ENCODE peak calls at places on chromosomes 2 and 18, in five cellular contexts. One of them, this sample, is unnamed.

GRCh38 chr18:62850619-62851306 is 135.4 kb downstream of the PHLPP1 start:
- DNase-seq in astrocyte of the spinal cord: no peak
- DNase-seq in GM10248: no peak
- DNase-seq in HFFc6: no peak
- DNase-seq in lower leg skin: no peak
- DNase-seq in this sample: no peak

GRCh38 chr2:21793461-21793860 is 669.7 kb downstream of the TDRD15 start:
- DNase-seq in GM10248: no peak
- DNase-seq in lower leg skin: no peak
- DNase-seq in HFFc6: no peak
- DNase-seq in astrocyte of the spinal cord: no peak
- DNase-seq in this sample: no peak

GRCh38 chr2:174332607-174333001 is 2.1 kb upstream of the SP9 start:
- DNase-seq in HFFc6: no peak
- DNase-seq in lower leg skin: no peak
- DNase-seq in GM10248: no peak
- DNase-seq in astrocyte of the spinal cord: no peak
- DNase-seq in this sample: no peak

GRCh38 chr18:29157905-29158304 is 981.0 kb upstream of the CDH2 start:
- DNase-seq in HFFc6: no peak
- DNase-seq in lower leg skin: no peak
- DNase-seq in astrocyte of the spinal cord: peak
- DNase-seq in GM10248: no peak
- DNase-seq in this sample: no peak

GRCh38 chr2:240376739-240377138 is 58.7 kb upstream of the GPC1 start:
- DNase-seq in lower leg skin: no peak
- DNase-seq in HFFc6: no peak
- DNase-seq in astrocyte of the spinal cord: no peak
- DNase-seq in GM10248: no peak
- DNase-seq in this sample: no peak

GRCh38 chr2:32010670-32011565 is at the start of gene MEMO1:
- DNase-seq in lower leg skin: peak
- DNase-seq in HFFc6: peak
- DNase-seq in astrocyte of the spinal cord: peak
- DNase-seq in GM10248: peak
- DNase-seq in this sample: peak

GRCh38 chr2:46366675-46367067 is 69.5 kb downstream of the EPAS1 start:
- DNase-seq in HFFc6: no peak
- DNase-seq in lower leg skin: no peak
- DNase-seq in GM10248: no peak
- DNase-seq in astrocyte of the spinal cord: no peak
- DNase-seq in this sample: no peak

GRCh38 chr18:13460946-13461345 is 242.4 kb downstream of the LDLRAD4 start:
- DNase-seq in astrocyte of the spinal cord: no peak
- DNase-seq in lower leg skin: peak
- DNase-seq in HFFc6: no peak
- DNase-seq in GM10248: no peak
- DNase-seq in this sample: no peak

GRCh38 chr2:12694990-12695774 is 21.6 kb upstream of the TRIB2 start:
- DNase-seq in lower leg skin: no peak
- DNase-seq in GM10248: no peak
- DNase-seq in HFFc6: no peak
- DNase-seq in astrocyte of the spinal cord: no peak
- DNase-seq in this sample: no peak

GRCh38 chr2:97969466-97970067 is 26.2 kb downstream of the TMEM131 start:
- DNase-seq in GM10248: no peak
- DNase-seq in lower leg skin: no peak
- DNase-seq in astrocyte of the spinal cord: no peak
- DNase-seq in HFFc6: no peak
- DNase-seq in this sample: no peak

GRCh38 chr2:12804141-12804857 is 87.6 kb downstream of the TRIB2 start:
- DNase-seq in GM10248: no peak
- DNase-seq in lower leg skin: no peak
- DNase-seq in astrocyte of the spinal cord: no peak
- DNase-seq in HFFc6: no peak
- DNase-seq in this sample: no peak

GRCh38 chr2:39547811-39548719 is 111.0 kb upstream of the MAP4K3 start:
- DNase-seq in HFFc6: peak
- DNase-seq in astrocyte of the spinal cord: peak
- DNase-seq in lower leg skin: no peak
- DNase-seq in GM10248: no peak
- DNase-seq in this sample: no peak

GRCh38 chr2:75068546-75068945 is 110.1 kb downstream of the POLE4 start:
- DNase-seq in astrocyte of the spinal cord: no peak
- DNase-seq in lower leg skin: no peak
- DNase-seq in HFFc6: peak
- DNase-seq in GM10248: no peak
- DNase-seq in this sample: no peak

GRCh38 chr18:3851159-3851558 is 401.2 kb downstream of the TGIF1 start:
- DNase-seq in lower leg skin: no peak
- DNase-seq in HFFc6: no peak
- DNase-seq in GM10248: no peak
- DNase-seq in astrocyte of the spinal cord: no peak
- DNase-seq in this sample: no peak

GRCh38 chr18:3855961-3856360 is 406.0 kb downstream of the TGIF1 start:
- DNase-seq in lower leg skin: no peak
- DNase-seq in GM10248: no peak
- DNase-seq in astrocyte of the spinal cord: no peak
- DNase-seq in HFFc6: no peak
- DNase-seq in this sample: no peak

GRCh38 chr18:3848316-3848715 is 398.3 kb downstream of the TGIF1 start:
- DNase-seq in lower leg skin: no peak
- DNase-seq in HFFc6: no peak
- DNase-seq in GM10248: no peak
- DNase-seq in astrocyte of the spinal cord: peak
- DNase-seq in this sample: no peak

GRCh38 chr18:3857544-3857943 is 407.6 kb downstream of the TGIF1 start:
- DNase-seq in GM10248: no peak
- DNase-seq in astrocyte of the spinal cord: no peak
- DNase-seq in HFFc6: peak
- DNase-seq in lower leg skin: no peak
- DNase-seq in this sample: no peak

DNA sequence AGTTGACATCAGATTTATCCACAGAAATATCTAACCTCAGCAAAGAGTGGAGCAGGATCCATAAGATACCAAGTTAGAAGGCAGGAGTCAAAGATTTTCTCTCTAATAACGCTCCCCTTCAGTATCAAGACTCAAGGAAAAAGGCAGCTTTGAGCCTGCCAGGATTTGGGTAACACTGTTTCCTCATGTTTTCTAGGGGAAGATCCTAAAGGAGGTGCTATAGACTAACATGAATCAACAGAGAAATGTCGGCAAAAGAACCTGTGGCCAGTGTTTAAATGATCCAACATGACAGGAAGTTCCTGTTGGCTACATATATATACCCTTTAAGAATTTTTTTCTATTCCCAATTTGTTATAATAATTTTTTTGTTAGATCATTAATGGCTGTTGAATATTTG is 402.3 kb downstream of the TGIF1 start:
- DNase-seq in HFFc6: no peak
- DNase-seq in astrocyte of the spinal cord: no peak
- DNase-seq in GM10248: no peak
- DNase-seq in lower leg skin: no peak
- DNase-seq in this sample: no peak
- TF ChIP-seq CTCF in HFFc6: no peak
- TF ChIP-seq CTCF in astrocyte of the spinal cord: no peak
- TF ChIP-seq CTCF in GM10248: no peak
- TF ChIP-seq CTCF in lower leg skin: no peak
- TF ChIP-seq CTCF in this sample: no peak

DNA sequence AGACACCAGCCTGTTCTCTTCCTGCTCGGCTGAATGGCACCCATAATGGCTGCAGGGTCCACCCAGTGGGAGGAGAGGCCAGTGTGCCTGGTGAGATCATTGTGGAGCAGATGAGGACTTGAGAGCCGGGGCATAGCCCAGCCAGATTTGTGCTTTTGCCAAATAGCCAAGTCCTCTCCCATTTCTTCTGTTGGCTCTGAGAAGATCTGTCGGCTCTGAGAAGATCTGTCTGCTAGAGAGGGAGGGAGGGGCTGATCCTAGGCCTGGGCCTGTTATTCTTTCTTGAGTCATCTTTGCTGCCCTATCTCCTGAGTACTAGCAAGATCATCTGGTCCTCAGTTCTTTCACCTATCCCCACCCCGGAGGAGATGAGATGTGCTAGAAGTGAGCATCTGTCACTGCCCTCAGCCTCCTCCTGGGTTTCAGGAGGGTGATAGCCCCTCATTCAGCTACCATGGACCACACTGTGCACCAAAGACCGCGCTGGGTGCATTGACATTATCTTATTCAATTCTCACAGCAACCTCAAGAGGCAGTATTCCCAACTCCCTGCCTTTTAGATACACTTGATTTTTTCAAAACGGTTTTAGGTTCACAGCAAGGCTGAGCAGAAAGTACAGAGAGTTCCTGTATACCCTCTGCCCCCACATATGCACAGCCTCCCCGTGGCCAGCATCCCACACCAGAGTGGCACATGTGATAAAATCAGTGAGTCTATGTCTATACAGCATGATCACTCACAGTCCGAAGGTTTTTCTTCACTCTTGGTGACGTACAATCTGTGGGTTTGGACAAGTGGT is 98.6 kb downstream of the CAPN13 start:
- DNase-seq in astrocyte of the spinal cord: no peak
- DNase-seq in GM10248: no peak
- DNase-seq in lower leg skin: peak
- DNase-seq in HFFc6: no peak
- DNase-seq in this sample: peak
- TF ChIP-seq CTCF in astrocyte of the spinal cord: peak
- TF ChIP-seq CTCF in GM10248: peak
- TF ChIP-seq CTCF in lower leg skin: no peak
- TF ChIP-seq CTCF in HFFc6: peak
- TF ChIP-seq CTCF in this sample: peak

GRCh38 chr2:171208648-171209047 is 48.0 kb upstream of the TLK1 start:
- DNase-seq in HFFc6: no peak
- DNase-seq in astrocyte of the spinal cord: no peak
- DNase-seq in lower leg skin: no peak
- DNase-seq in GM10248: no peak
- DNase-seq in this sample: no peak
- TF ChIP-seq CTCF in HFFc6: no peak
- TF ChIP-seq CTCF in astrocyte of the spinal cord: no peak
- TF ChIP-seq CTCF in lower leg skin: no peak
- TF ChIP-seq CTCF in GM10248: no peak
- TF ChIP-seq CTCF in this sample: no peak

DNA sequence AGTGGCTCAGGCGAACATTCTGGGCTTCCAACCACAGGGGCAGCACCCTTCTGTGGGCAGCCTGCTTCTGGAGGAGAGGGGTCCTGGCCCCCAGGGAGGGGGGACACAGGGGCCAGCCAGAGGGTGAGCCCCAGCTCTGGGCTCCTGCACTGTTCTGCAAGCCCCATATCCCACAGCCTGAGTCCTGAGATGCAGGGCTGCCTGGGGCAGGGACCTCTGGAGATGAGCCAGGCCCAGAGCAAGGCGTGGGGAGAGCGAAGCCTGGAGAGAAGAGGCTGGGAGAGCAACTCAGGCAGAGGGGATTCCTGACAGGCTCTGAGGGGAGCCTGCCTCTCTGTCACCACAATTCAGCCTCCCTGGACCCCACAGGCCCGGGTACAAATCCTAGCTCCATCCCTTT is 13.5 kb upstream of the PRSS56 start:
- DNase-seq in HFFc6: no peak
- DNase-seq in GM10248: no peak
- DNase-seq in astrocyte of the spinal cord: no peak
- DNase-seq in lower leg skin: no peak
- DNase-seq in this sample: no peak
- TF ChIP-seq CTCF in HFFc6: no peak
- TF ChIP-seq CTCF in GM10248: no peak
- TF ChIP-seq CTCF in astrocyte of the spinal cord: no peak
- TF ChIP-seq CTCF in lower leg skin: no peak
- TF ChIP-seq CTCF in this sample: no peak

DNA sequence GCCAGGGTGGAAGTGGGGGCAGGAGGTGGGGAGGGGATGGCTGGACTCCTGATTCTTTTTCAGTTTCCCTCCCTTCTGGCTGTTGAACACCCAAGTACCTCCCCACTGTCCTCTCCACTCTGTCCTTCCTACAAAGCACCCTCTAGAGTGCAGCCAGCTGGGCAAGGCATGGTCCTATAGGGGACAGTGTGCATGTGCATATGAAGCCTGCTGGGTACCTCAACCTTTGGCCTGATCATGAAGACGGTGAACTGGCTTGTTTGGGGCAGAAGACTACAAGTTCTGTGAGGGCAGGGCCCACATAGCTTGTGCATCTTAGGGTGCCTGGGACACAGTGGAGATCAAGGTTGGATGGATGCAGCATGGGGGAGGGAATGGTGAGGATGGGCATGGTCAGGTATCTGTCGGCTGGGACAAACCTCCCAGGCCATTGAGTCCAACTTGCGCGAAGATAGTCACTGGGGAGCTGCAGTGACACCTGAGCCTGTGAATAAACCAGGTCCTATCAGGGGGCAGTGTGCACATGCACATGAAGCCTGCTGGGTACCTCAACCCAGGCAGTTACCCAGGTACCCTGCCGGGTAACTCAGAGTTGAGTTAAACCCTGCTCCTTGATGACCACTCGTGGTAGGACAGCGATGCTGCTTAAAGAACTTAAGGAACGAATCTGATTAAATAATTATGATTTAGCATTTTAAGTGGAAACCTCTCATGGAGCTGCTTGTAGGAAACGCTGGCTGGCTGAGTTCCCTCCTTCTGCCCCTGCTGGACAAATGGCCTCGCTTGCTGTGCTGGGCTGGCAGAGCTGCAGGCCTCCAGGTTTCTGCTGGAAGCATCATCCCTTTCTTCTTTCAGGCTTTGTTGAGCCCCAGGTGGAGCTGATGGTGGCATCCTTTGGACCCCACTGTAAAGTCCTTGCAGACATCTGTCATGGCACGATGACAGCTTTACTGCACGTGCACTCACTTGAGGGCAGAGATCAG is 84.0 kb downstream of the POLR1A start:
- DNase-seq in GM10248: no peak
- DNase-seq in HFFc6: no peak
- DNase-seq in lower leg skin: no peak
- DNase-seq in astrocyte of the spinal cord: no peak
- DNase-seq in this sample: no peak
- TF ChIP-seq CTCF in GM10248: no peak
- TF ChIP-seq CTCF in HFFc6: peak
- TF ChIP-seq CTCF in lower leg skin: no peak
- TF ChIP-seq CTCF in astrocyte of the spinal cord: no peak
- TF ChIP-seq CTCF in this sample: no peak